ENCODE peak calls at places on chromosomes 7 and 10, in seven cellular contexts. D is NCI-H345; J is colonic mucosa; B is stimulated activated naive CD4-positive, alpha-beta T cell; Z is GDM1; V is islet precursor cell; G is fibroblast of lung. U is an unnamed sample.
A peak's percentile ranks its signal among the peaks of the same experiment; 100 is the strongest.

GRCh38 chr7:94394399-94395140 is at the start of gene COL1A2:
- DNase-seq in B (no peak), G (peak; percentile 99), V (peak; percentile 97), D (peak; percentile 25), Z (no peak), J (peak; percentile 52), U (no peak)

GRCh38 chr10:71085689-71086438 is 126.5 kb upstream of the UNC5B start:
- DNase-seq in G (no peak), D (no peak), Z (no peak), V (peak; percentile 44), J (peak; percentile 7), B (no peak), U (no peak)

GRCh38 chr7:149860821-149861727 is 12.7 kb upstream of the ATP6V0E2 start:
- DNase-seq in B (no peak), J (no peak), D (no peak), V (peak; percentile 67), Z (no peak), G (no peak), U (no peak)

GRCh38 chr7:136687693-136688322 is 180.6 kb upstream of the CHRM2 start:
- DNase-seq in D (no peak), J (no peak), B (no peak), G (peak; percentile 25), Z (no peak), V (no peak), U (no peak)

GRCh38 chr7:154864531-154864908 is 138.4 kb downstream of the PAXIP1 start:
- DNase-seq in B (no peak), V (no peak), G (no peak), J (no peak), D (no peak), Z (no peak), U (no peak)

GRCh38 chr7:27210441-27211083 is 10.7 kb upstream of the HOXA13 start:
- DNase-seq in B (no peak), V (peak; percentile 83), D (no peak), Z (no peak), J (peak; percentile 90), G (peak; percentile 27), U (no peak)

GRCh38 chr10:60454336-60454735 is 64.7 kb upstream of the ANK3 start:
- DNase-seq in D (no peak), J (no peak), B (no peak), Z (no peak), V (no peak), G (no peak), U (no peak)

GRCh38 chr7:17304926-17305325 is 6.5 kb downstream of the AHR start:
- DNase-seq in G (peak; percentile 87), B (no peak), V (no peak), J (no peak), Z (no peak), D (no peak), U (no peak)

GRCh38 chr10:96043895-96044580 is 655 bp downstream of the CCNJ start:
- DNase-seq in B (peak; percentile 27), D (peak; percentile 23), Z (peak; percentile 12), G (peak; percentile 57), V (peak; percentile 83), J (peak; percentile 62), U (peak; percentile 23)

GRCh38 chr10:88932539-88933256 is 19.9 kb downstream of the ACTA2 start:
- DNase-seq in G (peak; percentile 79), V (peak; percentile 94), J (peak; percentile 60), Z (peak; percentile 57), D (peak; percentile 83), B (peak; percentile 13), U (no peak)

U was measured in effector CD8-positive, alpha-beta T cell.